ENCODE peak calls at places on chromosomes 4 and X, in eight cellular contexts. One of them, this sample, is unnamed.

GRCh38 chrX:8849462-8849861 is 48.3 kb upstream of the FAM9A start:
- DNase-seq in ELR: no peak
- DNase-seq in cardiac muscle cell: no peak
- DNase-seq in stomach: no peak
- DNase-seq in activated CD4-positive, alpha-beta T cell treated with anti-CD3 and anti-CD28 coated beads for 24 hours: no peak
- DNase-seq in caudate nucleus: no peak
- DNase-seq in suprapubic skin: no peak
- DNase-seq in substantia nigra: no peak
- DNase-seq in this sample: no peak

GRCh38 chr4:128604840-128605239 is 204.7 kb upstream of the JADE1 start:
- DNase-seq in ELR: peak; percentile 70
- DNase-seq in cardiac muscle cell: no peak
- DNase-seq in stomach: no peak
- DNase-seq in activated CD4-positive, alpha-beta T cell treated with anti-CD3 and anti-CD28 coated beads for 24 hours: no peak
- DNase-seq in caudate nucleus: no peak
- DNase-seq in suprapubic skin: no peak
- DNase-seq in substantia nigra: no peak
- DNase-seq in this sample: no peak

GRCh38 chr4:81499840-81500239 is 28.1 kb upstream of the RASGEF1B start:
- DNase-seq in ELR: no peak
- DNase-seq in cardiac muscle cell: no peak
- DNase-seq in stomach: no peak
- DNase-seq in activated CD4-positive, alpha-beta T cell treated with anti-CD3 and anti-CD28 coated beads for 24 hours: no peak
- DNase-seq in caudate nucleus: no peak
- DNase-seq in suprapubic skin: no peak
- DNase-seq in substantia nigra: no peak
- DNase-seq in this sample: no peak

GRCh38 chr4:113981591-113981990 is 2.1 kb upstream of the ARSJ start:
- DNase-seq in ELR: peak; percentile 53
- DNase-seq in cardiac muscle cell: no peak
- DNase-seq in stomach: no peak
- DNase-seq in activated CD4-positive, alpha-beta T cell treated with anti-CD3 and anti-CD28 coated beads for 24 hours: no peak
- DNase-seq in caudate nucleus: no peak
- DNase-seq in suprapubic skin: no peak
- DNase-seq in substantia nigra: no peak
- DNase-seq in this sample: no peak

GRCh38 chr4:70992354-70992753 is 1.1 kb upstream of the DCK start:
- DNase-seq in ELR: no peak
- DNase-seq in cardiac muscle cell: no peak
- DNase-seq in stomach: no peak
- DNase-seq in activated CD4-positive, alpha-beta T cell treated with anti-CD3 and anti-CD28 coated beads for 24 hours: no peak
- DNase-seq in caudate nucleus: no peak
- DNase-seq in suprapubic skin: no peak
- DNase-seq in substantia nigra: no peak
- DNase-seq in this sample: no peak

GRCh38 chrX:12767856-12768255 is 23.4 kb upstream of the PRPS2 start:
- DNase-seq in ELR: no peak
- DNase-seq in cardiac muscle cell: no peak
- DNase-seq in stomach: no peak
- DNase-seq in activated CD4-positive, alpha-beta T cell treated with anti-CD3 and anti-CD28 coated beads for 24 hours: no peak
- DNase-seq in caudate nucleus: no peak
- DNase-seq in suprapubic skin: no peak
- DNase-seq in substantia nigra: no peak
- DNase-seq in this sample: no peak

GRCh38 chrX:129540725-129541184 is 696 bp downstream of the OCRL start:
- DNase-seq in ELR: peak; percentile 33
- DNase-seq in cardiac muscle cell: peak; percentile 2
- DNase-seq in stomach: peak; percentile 31
- DNase-seq in activated CD4-positive, alpha-beta T cell treated with anti-CD3 and anti-CD28 coated beads for 24 hours: no peak
- DNase-seq in caudate nucleus: no peak
- DNase-seq in suprapubic skin: no peak
- DNase-seq in substantia nigra: peak; percentile 1
- DNase-seq in this sample: no peak

GRCh38 chr4:177391287-177391686 is 51.0 kb downstream of the AGA start:
- DNase-seq in ELR: no peak
- DNase-seq in cardiac muscle cell: no peak
- DNase-seq in stomach: no peak
- DNase-seq in activated CD4-positive, alpha-beta T cell treated with anti-CD3 and anti-CD28 coated beads for 24 hours: no peak
- DNase-seq in caudate nucleus: no peak
- DNase-seq in suprapubic skin: no peak
- DNase-seq in substantia nigra: no peak
- DNase-seq in this sample: no peak

GRCh38 chrX:103556941-103557340 is 28.4 kb upstream of the TCEAL4 start:
- DNase-seq in ELR: no peak
- DNase-seq in cardiac muscle cell: no peak
- DNase-seq in stomach: no peak
- DNase-seq in activated CD4-positive, alpha-beta T cell treated with anti-CD3 and anti-CD28 coated beads for 24 hours: no peak
- DNase-seq in caudate nucleus: no peak
- DNase-seq in suprapubic skin: no peak
- DNase-seq in substantia nigra: no peak
- DNase-seq in this sample: no peak

GRCh38 chrX:9907645-9908387 is 59.3 kb upstream of the CLDN34 start:
- DNase-seq in ELR: peak; percentile 91
- DNase-seq in cardiac muscle cell: no peak
- DNase-seq in stomach: no peak
- DNase-seq in activated CD4-positive, alpha-beta T cell treated with anti-CD3 and anti-CD28 coated beads for 24 hours: no peak
- DNase-seq in caudate nucleus: no peak
- DNase-seq in suprapubic skin: no peak
- DNase-seq in substantia nigra: no peak
- DNase-seq in this sample: no peak

GRCh38 chr4:10521386-10521785 is 64.2 kb upstream of the ZNF518B start:
- DNase-seq in ELR: no peak
- DNase-seq in cardiac muscle cell: no peak
- DNase-seq in stomach: no peak
- DNase-seq in activated CD4-positive, alpha-beta T cell treated with anti-CD3 and anti-CD28 coated beads for 24 hours: no peak
- DNase-seq in caudate nucleus: no peak
- DNase-seq in suprapubic skin: no peak
- DNase-seq in substantia nigra: no peak
- DNase-seq in this sample: no peak

GRCh38 chr4:82898322-82899243 is 2.0 kb upstream of the THAP9 start:
- DNase-seq in ELR: peak; percentile 86
- DNase-seq in cardiac muscle cell: no peak
- DNase-seq in stomach: peak; percentile 41
- DNase-seq in activated CD4-positive, alpha-beta T cell treated with anti-CD3 and anti-CD28 coated beads for 24 hours: no peak
- DNase-seq in caudate nucleus: no peak
- DNase-seq in suprapubic skin: no peak
- DNase-seq in substantia nigra: no peak
- DNase-seq in this sample: no peak

This sample was measured in nucleus accumbens.